ENCODE peak calls at places on chromosomes 4 and X, in seven cellular contexts. H, M, L, E, J, I and Y are unnamed samples.

GRCh38 chr4:22385615-22386014 is 130.3 kb downstream of the ADGRA3 start:
- DNase-seq in H (no peak), I (no peak), J (no peak), L (no peak), M (peak), E (no peak), Y (no peak)

GRCh38 chr4:159105761-159106243 is 2.9 kb downstream of the RAPGEF2 start:
- DNase-seq in J (no peak), L (no peak), I (no peak), E (no peak), H (no peak), M (peak), Y (no peak)

GRCh38 chrX:134898450-134898849 is 92.3 kb upstream of the SMIM10 start:
- DNase-seq in H (no peak), L (no peak), M (no peak), J (no peak), E (no peak), I (no peak), Y (no peak)

GRCh38 chr4:132918083-132918482 is 231.0 kb upstream of the PCDH10 start:
- DNase-seq in J (no peak), M (no peak), H (no peak), I (no peak), E (no peak), L (no peak), Y (no peak)

GRCh38 chr4:15034071-15034764 is 31.9 kb downstream of the CPEB2 start:
- DNase-seq in M (peak), I (no peak), H (no peak), E (no peak), L (no peak), J (no peak), Y (no peak)

GRCh38 chr4:54517793-54518444 is 139.8 kb upstream of the KIT start:
- DNase-seq in L (no peak), J (no peak), I (no peak), H (no peak), E (no peak), M (no peak), Y (no peak)

GRCh38 chr4:187224560-187224959 is 500.9 kb upstream of the FAT1 start:
- DNase-seq in E (no peak), I (no peak), J (no peak), L (no peak), M (no peak), H (no peak), Y (no peak)

GRCh38 chrX:111123606-111124179 is 27.7 kb downstream of the PAK3 start:
- DNase-seq in M (no peak), J (no peak), I (no peak), E (no peak), L (no peak), H (no peak), Y (no peak)

GRCh38 chr4:76883147-76883546 is 14.8 kb downstream of the SOWAHB start:
- DNase-seq in I (no peak), M (peak), H (no peak), E (no peak), J (no peak), L (no peak), Y (no peak)

GRCh38 chrX:136209016-136209738 is 42.0 kb downstream of the MAP7D3 start:
- DNase-seq in I (no peak), M (peak), E (no peak), J (peak), L (no peak), H (peak), Y (no peak)

GRCh38 chrX:24371391-24371972 is 11.0 kb downstream of the SUPT20HL1 start:
- DNase-seq in M (peak), I (peak), E (peak), L (no peak), J (peak), H (peak), Y (no peak)

GRCh38 chr4:56731857-56732256 is 50.8 kb upstream of the HOPX start:
- DNase-seq in I (no peak), L (no peak), H (no peak), E (peak), J (no peak), M (no peak), Y (no peak)

GRCh38 chr4:61580721-61581377 is 380.7 kb downstream of the ADGRL3 start:
- DNase-seq in L (no peak), M (peak), J (no peak), E (no peak), H (no peak), I (no peak), Y (no peak)

GRCh38 chr4:95949136-95949765 is 109.4 kb downstream of the PDHA2 start:
- DNase-seq in J (no peak), I (no peak), E (no peak), H (no peak), M (peak), L (no peak), Y (no peak)

GRCh38 chr4:148007303-148007702 is 275.4 kb downstream of the ARHGAP10 start:
- DNase-seq in E (no peak), H (no peak), M (peak), L (no peak), J (no peak), I (no peak), Y (no peak)